ENCODE peak calls at places on chromosomes 1 and 21, in five cellular contexts. O is left lung, A is choroid plexus epithelial cell, I is AG10803, N is A549. V is an unnamed sample.

GRCh38 chr1:21225065-21225464 is 48.4 kb upstream of the EIF4G3 start:
- DNase-seq in N (no peak), A (no peak), O (no peak), I (no peak), V (no peak)

GRCh38 chr1:207826557-207827487 is 75.0 kb downstream of the CD46 start:
- DNase-seq in A (peak; percentile 85), N (peak; percentile 40), O (no peak), I (no peak), V (no peak)

GRCh38 chr1:169348356-169349036 is 19.1 kb downstream of the NME7 start:
- DNase-seq in N (no peak), O (no peak), I (peak; percentile 52), A (peak; percentile 82), V (peak; percentile 71)

GRCh38 chr1:193062698-193063463 is 3.5 kb downstream of the RO60 start:
- DNase-seq in N (no peak), I (no peak), O (no peak), A (peak; percentile 14), V (peak; percentile 46)

GRCh38 chr1:68049941-68050878 is at the start of gene DIRAS3:
- DNase-seq in A (peak; percentile 68), N (peak; percentile 21), I (peak; percentile 46), O (peak; percentile 64), V (peak; percentile 54)

GRCh38 chr1:89170171-89171066 is 5.4 kb downstream of the GBP7 start:
- DNase-seq in N (no peak), A (no peak), O (no peak), I (no peak), V (no peak)

GRCh38 chr1:230307213-230307612 is 118.9 kb downstream of the PGBD5 start:
- DNase-seq in N (no peak), A (peak; percentile 11), O (no peak), I (no peak), V (no peak)

GRCh38 chr1:12208271-12208670 is 21.6 kb upstream of the VPS13D start:
- DNase-seq in O (no peak), N (no peak), I (no peak), A (no peak), V (no peak)

GRCh38 chr1:156673387-156674121 is 3.7 kb downstream of the NES start:
- DNase-seq in A (no peak), I (no peak), N (no peak), O (peak; percentile 35), V (peak; percentile 38)

GRCh38 chr1:110018396-110018795 is 16.0 kb upstream of the STRIP1 start:
- DNase-seq in A (no peak), N (no peak), I (no peak), O (no peak), V (no peak)

GRCh38 chr1:157648317-157648716 is 50.4 kb upstream of the FCRL4 start:
- DNase-seq in I (no peak), N (no peak), A (no peak), O (no peak), V (no peak)

GRCh38 chr21:41369105-41369914 is 7.5 kb downstream of the MX2 start:
- DNase-seq in O (no peak), I (peak; percentile 17), A (peak; percentile 7), N (no peak), V (peak; percentile 31)
- H3K4me3 ChIP-seq in O (peak overlapping the region; percentile 30), I (peak overlapping the region; percentile 27), A (no peak overlapping the region), N (no peak overlapping the region), V (peak overlapping the region; percentile 20)

GRCh38 chr1:56970280-56970679 is 4.5 kb upstream of the C8B start:
- DNase-seq in O (no peak), I (no peak), A (no peak), N (no peak), V (no peak)

GRCh38 chr1:56973898-56974752 is 8.3 kb upstream of the C8B start:
- DNase-seq in I (peak; percentile 11), O (no peak), A (peak; percentile 15), N (no peak), V (no peak)

GRCh38 chr1:56975446-56975845 is 9.6 kb upstream of the C8B start:
- DNase-seq in N (no peak), O (no peak), A (no peak), I (no peak), V (no peak)

GRCh38 chr1:56968878-56969495 is 3.2 kb upstream of the C8B start:
- DNase-seq in N (no peak), O (no peak), I (no peak), A (no peak), V (peak; percentile 38)

GRCh38 chr1:56972971-56973370 is 7.2 kb upstream of the C8B start:
- DNase-seq in N (no peak), I (peak; percentile 77), A (no peak), O (no peak), V (peak; percentile 76)
- H3K4me3 ChIP-seq in N (no peak overlapping the region), I (no peak overlapping the region), A (no peak overlapping the region), O (no peak overlapping the region), V (no peak overlapping the region)

DNA sequence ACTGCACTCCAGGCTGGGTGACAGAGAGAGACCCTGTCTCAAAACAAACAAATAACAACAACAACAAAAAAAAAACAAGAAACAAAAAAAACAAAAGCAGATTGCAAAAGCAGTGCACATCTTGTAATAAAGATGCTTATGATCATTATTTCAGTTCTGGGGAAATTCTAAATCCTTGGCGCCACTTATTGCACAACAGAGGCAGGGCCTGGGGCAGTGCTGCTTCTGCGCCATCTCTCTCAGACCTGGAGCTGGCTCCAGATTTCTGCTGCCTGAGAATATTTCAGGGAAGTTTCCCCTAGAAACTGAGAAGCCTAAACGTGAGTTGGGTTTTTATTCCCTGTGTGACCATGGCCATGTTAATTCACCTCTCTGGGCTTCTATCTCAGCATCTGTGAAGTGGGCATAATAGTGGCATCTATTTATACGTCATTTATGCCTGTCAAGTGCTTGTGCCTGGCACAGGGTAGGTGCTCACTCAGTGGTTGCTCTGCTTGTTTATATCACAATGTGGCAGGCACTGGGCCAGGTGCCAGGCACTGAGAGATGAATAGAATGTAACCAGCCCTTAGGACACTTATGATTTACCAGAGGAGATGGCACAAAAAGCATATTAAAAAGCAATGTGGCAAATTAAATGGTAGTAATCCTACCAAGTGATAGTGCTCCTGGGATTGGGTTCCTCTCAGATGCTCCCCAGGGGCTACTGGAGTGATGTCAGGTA is 67.9 kb downstream of the MDM4 start:
- DNase-seq in O (no peak), N (no peak), I (no peak), A (no peak), V (no peak)
- H3K4me3 ChIP-seq in O (no peak overlapping the region), N (no peak overlapping the region), I (no peak overlapping the region), A (no peak overlapping the region), V (no peak overlapping the region)

GRCh38 chr1:15836772-15837669 is 10.5 kb upstream of the SPEN start:
- DNase-seq in I (no peak), O (peak; percentile 91), A (no peak), N (no peak), V (no peak)
- H3K4me3 ChIP-seq in I (no peak overlapping the region), O (peak overlapping the region; percentile 75), A (no peak overlapping the region), N (peak overlapping the region; percentile 46), V (no peak overlapping the region)